ENCODE peak calls at places on chromosomes 11 and 22, in four cellular contexts. One of them, this sample, is unnamed.

GRCh38 chr22:37703906-37704305 is 7.1 kb downstream of the TRIOBP start:
- DNase-seq in fibroblast of the conjunctiva: no peak
- DNase-seq in iPS DF 6.9: no peak
- DNase-seq in amniotic stem cell: no peak
- DNase-seq in this sample: no peak

GRCh38 chr22:48511211-48511610 is 1316.5 kb downstream of the BRD1 start:
- DNase-seq in fibroblast of the conjunctiva: no peak
- DNase-seq in iPS DF 6.9: no peak
- DNase-seq in amniotic stem cell: no peak
- DNase-seq in this sample: no peak

GRCh38 chr11:58285483-58286040 is 17.5 kb upstream of the OR10W1 start:
- DNase-seq in fibroblast of the conjunctiva: no peak
- DNase-seq in iPS DF 6.9: no peak
- DNase-seq in amniotic stem cell: no peak
- DNase-seq in this sample: no peak

GRCh38 chr22:19149047-19149883 is 827 bp downstream of the GSC2 start:
- DNase-seq in fibroblast of the conjunctiva: no peak
- DNase-seq in iPS DF 6.9: no peak
- DNase-seq in amniotic stem cell: no peak
- DNase-seq in this sample: peak

GRCh38 chr11:87036756-87037449 is 831 bp upstream of the TMEM135 start:
- DNase-seq in fibroblast of the conjunctiva: no peak
- DNase-seq in iPS DF 6.9: no peak
- DNase-seq in amniotic stem cell: no peak
- DNase-seq in this sample: no peak

GRCh38 chr11:83124631-83125424 is 32.1 kb upstream of the PCF11 start:
- DNase-seq in fibroblast of the conjunctiva: no peak
- DNase-seq in iPS DF 6.9: no peak
- DNase-seq in amniotic stem cell: no peak
- DNase-seq in this sample: no peak

GRCh38 chr11:86176165-86176884 is 68.2 kb upstream of the EED start:
- DNase-seq in fibroblast of the conjunctiva: no peak
- DNase-seq in iPS DF 6.9: no peak
- DNase-seq in amniotic stem cell: no peak
- DNase-seq in this sample: no peak

GRCh38 chr11:8267280-8267679 is 3.6 kb upstream of the LMO1 start:
- DNase-seq in fibroblast of the conjunctiva: no peak
- DNase-seq in iPS DF 6.9: no peak
- DNase-seq in amniotic stem cell: no peak
- DNase-seq in this sample: no peak

This sample was measured in activated effector memory CD4-positive, alpha-beta T cell treated with Interleukin-2 at 50 U/mL for 16 hours.